ENCODE peak calls at places on chromosome 13, in six cellular contexts. Z, H, N, X, D and W are unnamed samples.
A peak's percentile ranks its signal among the peaks of the same experiment; 100 is the strongest.

GRCh38 chr13:30323524-30323923 is 16.2 kb upstream of the KATNAL1 start:
- DNase-seq in Z (no peak), H (no peak), N (no peak), X (no peak), D (no peak), W (no peak)

GRCh38 chr13:110471833-110472162 is 89.7 kb downstream of the RAB20 start:
- DNase-seq in Z (peak; percentile 17), H (no peak), N (peak; percentile 99), X (no peak), D (peak; percentile 79), W (peak; percentile 35)

GRCh38 chr13:44763604-44764311 is 187.6 kb upstream of the TSC22D1 start:
- DNase-seq in Z (peak; percentile 54), H (no peak), N (no peak), X (no peak), D (no peak), W (peak; percentile 76)

GRCh38 chr13:33761744-33762143 is 56.2 kb upstream of the RFC3 start:
- DNase-seq in Z (peak; percentile 11), H (peak; percentile 26), N (peak; percentile 19), X (no peak), D (no peak), W (no peak)

GRCh38 chr13:59094149-59094548 is 1069.6 kb downstream of the DIAPH3 start:
- DNase-seq in Z (no peak), H (no peak), N (no peak), X (no peak), D (no peak), W (no peak)

GRCh38 chr13:76293346-76293745 is 592.9 kb downstream of the KCTD12 start:
- DNase-seq in Z (peak; percentile 75), H (no peak), N (no peak), X (no peak), D (no peak), W (no peak)

GRCh38 chr13:108304170-108305068 is 34.9 kb downstream of the TNFSF13B start:
- DNase-seq in Z (no peak), H (no peak), N (no peak), X (no peak), D (no peak), W (no peak)

GRCh38 chr13:29543230-29544215 is 52.0 kb downstream of the SLC7A1 start:
- DNase-seq in Z (peak; percentile 69), H (no peak), N (peak; percentile 15), X (no peak), D (no peak), W (no peak)

GRCh38 chr13:77580748-77581147 is 45.2 kb downstream of the SCEL start:
- DNase-seq in Z (no peak), H (no peak), N (peak; percentile 15), X (no peak), D (no peak), W (no peak)

GRCh38 chr13:34070006-34070405 is 252.1 kb downstream of the RFC3 start:
- DNase-seq in Z (peak; percentile 33), H (no peak), N (no peak), X (no peak), D (no peak), W (no peak)

GRCh38 chr13:101242720-101243119 is 173.6 kb downstream of the NALCN start:
- DNase-seq in Z (peak; percentile 36), H (no peak), N (no peak), X (no peak), D (no peak), W (no peak)

GRCh38 chr13:22195726-22196125 is 524.9 kb downstream of the FGF9 start:
- DNase-seq in Z (no peak), H (no peak), N (no peak), X (no peak), D (no peak), W (no peak)

GRCh38 chr13:88586263-88586662 is 915.1 kb downstream of the SLITRK5 start:
- DNase-seq in Z (no peak), H (no peak), N (no peak), X (no peak), D (no peak), W (no peak)

GRCh38 chr13:52809310-52809769 is 39.1 kb downstream of the PCDH8 start:
- DNase-seq in Z (peak; percentile 53), H (peak; percentile 80), N (peak; percentile 76), X (peak; percentile 50), D (peak; percentile 58), W (peak; percentile 28)

GRCh38 chr13:49840266-49840665 is 47.8 kb upstream of the KPNA3 start:
- DNase-seq in Z (no peak), H (no peak), N (no peak), X (no peak), D (no peak), W (no peak)

GRCh38 chr13:26816876-26817275 is 56.3 kb upstream of the GPR12 start:
- DNase-seq in Z (no peak), H (no peak), N (no peak), X (no peak), D (no peak), W (no peak)

GRCh38 chr13:113820813-113821651 is 42.8 kb downstream of the GAS6 start:
- DNase-seq in Z (peak; percentile 99), H (no peak), N (no peak), X (no peak), D (peak; percentile 50), W (no peak)

GRCh38 chr13:65943024-65943423 is 1287.1 kb downstream of the PCDH9 start:
- DNase-seq in Z (peak; percentile 52), H (no peak), N (no peak), X (no peak), D (no peak), W (no peak)

GRCh38 chr13:49527123-49527522 is 31.4 kb downstream of the PHF11 start:
- DNase-seq in Z (no peak), H (no peak), N (no peak), X (no peak), D (no peak), W (no peak)

GRCh38 chr13:21544515-21544914 is 59.5 kb downstream of the MICU2 start:
- DNase-seq in Z (no peak), H (no peak), N (no peak), X (no peak), D (no peak), W (no peak)

GRCh38 chr13:44818428-44818827 is 170.8 kb downstream of the NUFIP1 start:
- DNase-seq in Z (peak; percentile 33), H (peak; percentile 81), N (peak; percentile 14), X (no peak), D (no peak), W (no peak)

GRCh38 chr13:58949646-58950045 is 1214.1 kb downstream of the DIAPH3 start:
- DNase-seq in Z (no peak), H (peak; percentile 3), N (no peak), X (no peak), D (no peak), W (no peak)

GRCh38 chr13:73708393-73708985 is 425.7 kb downstream of the KLF12 start:
- DNase-seq in Z (peak; percentile 70), H (peak; percentile 76), N (peak; percentile 85), X (peak; percentile 80), D (peak; percentile 44), W (peak; percentile 45)

GRCh38 chr13:25468330-25469178 is 96.8 kb downstream of the ATP8A2 start:
- DNase-seq in Z (no peak), H (peak; percentile 84), N (no peak), X (peak; percentile 9), D (peak; percentile 21), W (no peak)

GRCh38 chr13:44758595-44759221 is 182.6 kb upstream of the TSC22D1 start:
- DNase-seq in Z (peak; percentile 94), H (no peak), N (no peak), X (no peak), D (no peak), W (no peak)

GRCh38 chr13:80039000-80039399 is 301.9 kb downstream of the SPRY2 start:
- DNase-seq in Z (no peak), H (no peak), N (no peak), X (no peak), D (no peak), W (no peak)

GRCh38 chr13:102401305-102401704 is 543 bp downstream of the FGF14 start:
- DNase-seq in Z (peak; percentile 55), H (no peak), N (no peak), X (no peak), D (no peak), W (no peak)

GRCh38 chr13:108993346-108993745 is 363.9 kb downstream of the MYO16 start:
- DNase-seq in Z (peak; percentile 63), H (no peak), N (no peak), X (no peak), D (no peak), W (no peak)

GRCh38 chr13:38262211-38262610 is 87.4 kb upstream of the UFM1 start:
- DNase-seq in Z (peak; percentile 72), H (no peak), N (no peak), X (no peak), D (no peak), W (no peak)

GRCh38 chr13:72246396-72246795 is 379.4 kb upstream of the DACH1 start:
- DNase-seq in Z (no peak), H (no peak), N (no peak), X (no peak), D (no peak), W (no peak)

GRCh38 chr13:33355470-33355869 is 69.9 kb upstream of the STARD13 start:
- DNase-seq in Z (peak; percentile 86), H (no peak), N (no peak), X (no peak), D (peak; percentile 28), W (no peak)